ENCODE peak calls at places on chromosomes 4 and X, in four cellular contexts. G is T47D, M is pons, C is GM10248. J is an unnamed sample.

GRCh38 chr4:15100380-15100779 is 98.1 kb downstream of the CPEB2 start:
- DNase-seq in G (no peak), M (peak), C (no peak), J (no peak)

GRCh38 chrX:110965409-110965808 is 130.6 kb upstream of the PAK3 start:
- DNase-seq in G (no peak), M (no peak), C (no peak), J (no peak)

GRCh38 chr4:141501395-141501794 is 135.0 kb upstream of the IL15 start:
- DNase-seq in G (no peak), M (no peak), C (no peak), J (no peak)

GRCh38 chr4:105555409-105555808 is 3.0 kb downstream of the ARHGEF38 start:
- DNase-seq in G (peak), M (no peak), C (no peak), J (no peak)

GRCh38 chr4:72767903-72768817 is 199.1 kb upstream of the ADAMTS3 start:
- DNase-seq in G (peak), M (no peak), C (no peak), J (no peak)

GRCh38 chr4:81472249-81473085 is 760 bp upstream of the RASGEF1B start:
- DNase-seq in G (peak), M (peak), C (peak), J (peak)

GRCh38 chr4:157997296-157997695 is 175.5 kb downstream of the GASK1B start:
- DNase-seq in G (peak), M (no peak), C (no peak), J (no peak)

GRCh38 chr4:157221895-157222763 is 1.6 kb downstream of the GRIA2 start:
- DNase-seq in G (no peak), M (peak), C (no peak), J (no peak)

GRCh38 chrX:41086627-41086932 is 1.3 kb downstream of the USP9X start:
- DNase-seq in G (no peak), M (peak), C (no peak), J (no peak)

GRCh38 chr4:135238940-135239339 is 1037.4 kb upstream of the PABPC4L start:
- DNase-seq in G (no peak), M (no peak), C (no peak), J (no peak)

GRCh38 chrX:154373340-154374306 is 811 bp downstream of the FLNA start:
- DNase-seq in G (peak), M (peak), C (no peak), J (no peak)

GRCh38 chrX:7432901-7433300 is 284.9 kb upstream of the PUDP start:
- DNase-seq in G (no peak), M (no peak), C (no peak), J (no peak)

GRCh38 chr4:138599965-138600364 is 357.8 kb upstream of the SLC7A11 start:
- DNase-seq in G (no peak), M (no peak), C (no peak), J (no peak)

GRCh38 chr4:7398104-7398423 is 36.7 kb downstream of the PSAPL1 start:
- DNase-seq in G (peak), M (peak), C (no peak), J (no peak)

GRCh38 chr4:189202182-189202868 is 738.3 kb upstream of the FRG1 start:
- DNase-seq in G (peak), M (peak), C (peak), J (peak)

GRCh38 chr4:186586190-186586589 is 30.8 kb upstream of the MTNR1A start:
- DNase-seq in G (no peak), M (no peak), C (no peak), J (no peak)

GRCh38 chr4:54165438-54165837 is 63.7 kb upstream of the PDGFRA start:
- DNase-seq in G (no peak), M (no peak), C (no peak), J (no peak)